ENCODE peak calls at places on chromosomes 5 and 9, in four cellular contexts. P, O, Z and C are unnamed samples.

GRCh38 chr9:2053883-2054845 is 39.0 kb downstream of the SMARCA2 start:
- DNase-seq in P (peak; percentile 52), O (peak; percentile 81), Z (no peak), C (no peak)

GRCh38 chr9:61670616-61671015 is 480.8 kb downstream of the SPATA31A7 start:
- DNase-seq in P (peak; percentile 2), O (no peak), Z (no peak), C (no peak)

GRCh38 chr5:173572431-173573125 is 43.9 kb downstream of the BOD1 start:
- DNase-seq in P (no peak), O (peak; percentile 5), Z (no peak), C (no peak)

GRCh38 chr9:35341021-35341420 is 148.9 kb upstream of the RUSC2 start:
- DNase-seq in P (no peak), O (no peak), Z (no peak), C (no peak)

GRCh38 chr5:107668933-107669542 is 1.7 kb downstream of the EFNA5 start:
- DNase-seq in P (peak; percentile 10), O (no peak), Z (no peak), C (no peak)

GRCh38 chr9:114002986-114003740 is 74.9 kb downstream of the AMBP start:
- DNase-seq in P (no peak), O (no peak), Z (peak; percentile 10), C (no peak)

GRCh38 chr5:127871448-127872153 is 168.4 kb downstream of the CCDC192 start:
- DNase-seq in P (no peak), O (peak; percentile 22), Z (no peak), C (no peak)

GRCh38 chr5:74199436-74200210 is 440.9 kb downstream of the ENC1 start:
- DNase-seq in P (no peak), O (peak; percentile 36), Z (no peak), C (no peak)

GRCh38 chr5:161562446-161562845 is 15.9 kb upstream of the GABRB2 start:
- DNase-seq in P (no peak), O (no peak), Z (no peak), C (no peak)

GRCh38 chr5:7471710-7472109 is 75.8 kb downstream of the ADCY2 start:
- DNase-seq in P (no peak), O (no peak), Z (no peak), C (no peak)

GRCh38 chr5:132854301-132854700 is 12.0 kb downstream of the GDF9 start:
- DNase-seq in P (no peak), O (no peak), Z (no peak), C (no peak)

GRCh38 chr5:72093824-72094223 is 13.5 kb upstream of the MAP1B start:
- DNase-seq in P (no peak), O (no peak), Z (no peak), C (no peak)

GRCh38 chr5:158380661-158381060 is 521.7 kb upstream of the CLINT1 start:
- DNase-seq in P (no peak), O (no peak), Z (no peak), C (no peak)

GRCh38 chr9:127197861-127198430 is 66.6 kb upstream of the GARNL3 start:
- DNase-seq in P (no peak), O (no peak), Z (no peak), C (no peak)

GRCh38 chr5:99000878-99001277 is 72.1 kb upstream of the CHD1 start:
- DNase-seq in P (no peak), O (peak; percentile 84), Z (no peak), C (no peak)

GRCh38 chr5:37055383-37055990 is 178.9 kb downstream of the NIPBL start:
- DNase-seq in P (no peak), O (no peak), Z (no peak), C (no peak)

GRCh38 chr9:126436545-126437269 is 110.1 kb downstream of the MVB12B start:
- DNase-seq in P (no peak), O (no peak), Z (no peak), C (no peak)

GRCh38 chr5:76479973-76480667 is 77.0 kb downstream of the IQGAP2 start:
- DNase-seq in P (peak; percentile 84), O (no peak), Z (no peak), C (no peak)

GRCh38 chr5:72509401-72509800 is 2.2 kb upstream of the ZNF366 start:
- DNase-seq in P (no peak), O (no peak), Z (no peak), C (no peak)

GRCh38 chr9:137836831-137837241 is 40.7 kb upstream of the CACNA1B start:
- DNase-seq in P (no peak), O (no peak), Z (no peak), C (no peak)
- TF ChIP-seq CTCF in P (no peak), O (no peak), Z (no peak), C (no peak)

DNA sequence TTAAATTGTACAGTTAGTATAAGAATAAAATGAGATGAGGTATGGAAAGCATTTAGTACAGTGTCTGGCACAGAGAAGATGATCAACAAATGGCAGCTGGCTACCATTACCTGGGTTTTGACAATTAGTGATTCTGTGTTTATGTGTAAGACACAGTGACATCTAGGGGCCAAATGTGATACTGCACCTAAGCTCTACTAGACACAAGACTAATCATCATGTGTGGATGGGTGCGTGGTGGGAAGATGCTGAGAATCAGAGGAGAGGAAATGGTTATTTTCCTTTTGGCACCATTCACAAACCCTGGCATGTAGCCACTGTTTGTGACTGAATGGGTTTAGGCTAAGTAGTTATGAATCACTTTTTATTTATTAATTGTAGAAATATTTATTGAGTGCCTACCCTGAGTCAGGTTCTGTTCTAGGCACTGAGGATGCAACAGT is 109.8 kb upstream of the TBC1D2 start:
- DNase-seq in P (no peak), O (peak; percentile 85), Z (no peak), C (no peak)
- TF ChIP-seq CTCF in P (peak; percentile 25), O (peak; percentile 76), Z (no peak), C (peak; percentile 24)

GRCh38 chr9:692636-693459 is 148.6 kb upstream of the DMRT1 start:
- DNase-seq in P (no peak), O (no peak), Z (no peak), C (no peak)
- TF ChIP-seq CTCF in P (no peak), O (no peak), Z (no peak), C (no peak)

GRCh38 chr9:23492126-23493002 is 333.7 kb downstream of the ELAVL2 start:
- DNase-seq in P (no peak), O (peak; percentile 58), Z (no peak), C (peak; percentile 10)
- TF ChIP-seq CTCF in P (peak; percentile 46), O (peak; percentile 64), Z (no peak), C (no peak)

GRCh38 chr5:131462479-131462878 is 172.6 kb downstream of the RAPGEF6 start:
- DNase-seq in P (no peak), O (no peak), Z (no peak), C (no peak)

GRCh38 chr5:131460867-131461572 is 174.0 kb downstream of the RAPGEF6 start:
- DNase-seq in P (no peak), O (peak; percentile 14), Z (no peak), C (no peak)

GRCh38 chr5:131461742-131462141 is 173.3 kb downstream of the RAPGEF6 start:
- DNase-seq in P (no peak), O (no peak), Z (no peak), C (no peak)

GRCh38 chr5:131459216-131459615 is 175.8 kb downstream of the RAPGEF6 start:
- DNase-seq in P (no peak), O (no peak), Z (no peak), C (no peak)

DNA sequence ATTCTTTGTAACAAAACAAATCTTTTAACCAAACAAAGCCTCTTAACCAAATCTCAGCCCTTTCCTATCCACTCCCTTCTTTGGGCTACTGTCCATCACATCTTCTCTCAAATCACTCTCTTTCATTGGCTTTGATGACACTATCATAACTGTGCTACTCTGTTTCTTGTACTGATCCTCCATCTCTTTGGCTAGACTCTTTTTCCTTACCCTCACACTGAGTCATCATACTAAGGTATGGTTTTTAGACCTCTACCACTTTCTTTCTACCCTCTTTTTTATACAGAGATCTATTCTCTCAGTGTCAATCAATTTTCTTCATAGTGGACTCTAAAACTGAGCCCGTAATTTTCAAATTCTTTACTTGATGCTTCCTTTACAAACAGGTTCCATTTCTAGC is 174.9 kb downstream of the RAPGEF6 start:
- DNase-seq in P (no peak), O (no peak), Z (no peak), C (no peak)
- TF ChIP-seq CTCF in P (no peak), O (no peak), Z (no peak), C (no peak)

GRCh38 chr5:170791325-170791954 is 7.9 kb downstream of the GABRP start:
- DNase-seq in P (peak; percentile 65), O (peak; percentile 58), Z (peak; percentile 79), C (peak; percentile 84)
- TF ChIP-seq CTCF in P (peak; percentile 51), O (peak; percentile 47), Z (peak; percentile 47), C (peak; percentile 83)

GRCh38 chr9:15307523-15307841 is 466 bp upstream of the TTC39B start:
- DNase-seq in P (no peak), O (no peak), Z (no peak), C (no peak)
- TF ChIP-seq CTCF in P (no peak), O (no peak), Z (no peak), C (no peak)